ENCODE peak calls at places on chromosome 4, in nine cellular contexts. E is NCI-H187 treated with DMSO at 0.1 percent for 48 hours, X is coronary artery, O is AG04450, N is NCI-H524, R is COR-L47, S is fibroblast of the conjunctiva, L is AG20443, I is Calu3. U is an unnamed sample.

GRCh38 chr4:75432683-75433082 is 81.5 kb downstream of the RCHY1 start:
- DNase-seq in X (no peak), S (no peak), L (peak), R (no peak), O (no peak), N (no peak), I (peak), E (no peak), U (no peak)

GRCh38 chr4:53702334-53703266 is 111.3 kb upstream of the LNX1 start:
- DNase-seq in X (peak), L (peak), E (peak), I (peak), S (peak), R (peak), N (peak), O (no peak), U (no peak)

GRCh38 chr4:168682898-168683500 is 186.1 kb downstream of the PALLD start:
- DNase-seq in X (no peak), I (no peak), E (no peak), R (no peak), L (no peak), S (no peak), N (no peak), O (no peak), U (no peak)

GRCh38 chr4:108725457-108725856 is 37.4 kb downstream of the ETNPPL start:
- DNase-seq in S (no peak), R (no peak), E (no peak), X (no peak), N (no peak), L (no peak), O (no peak), I (no peak), U (no peak)

GRCh38 chr4:139595989-139596679 is 40.1 kb upstream of the SETD7 start:
- DNase-seq in I (no peak), R (no peak), N (no peak), S (no peak), X (no peak), L (peak), O (no peak), E (no peak), U (no peak)

GRCh38 chr4:20272411-20272872 is 20.7 kb downstream of the SLIT2 start:
- DNase-seq in S (no peak), L (no peak), N (no peak), R (no peak), I (no peak), E (no peak), O (no peak), X (no peak), U (no peak)

GRCh38 chr4:80201326-80202151 is 4.2 kb downstream of the PRDM8 start:
- DNase-seq in O (no peak), I (peak), S (no peak), L (peak), E (no peak), N (no peak), R (no peak), X (no peak), U (no peak)

GRCh38 chr4:134470544-134470943 is 269.0 kb upstream of the PABPC4L start:
- DNase-seq in S (no peak), E (no peak), R (no peak), L (no peak), I (peak), X (no peak), O (no peak), N (peak), U (no peak)

GRCh38 chr4:26065833-26066232 is 151.8 kb downstream of the SMIM20 start:
- DNase-seq in E (no peak), S (no peak), N (no peak), X (no peak), O (no peak), L (no peak), I (no peak), R (no peak), U (no peak)

GRCh38 chr4:178205826-178206225 is 763.6 kb upstream of the AGA start:
- DNase-seq in I (no peak), E (no peak), S (no peak), X (no peak), N (no peak), R (no peak), O (no peak), L (no peak), U (no peak)

GRCh38 chr4:86744570-86744969 is 104.6 kb downstream of the SLC10A6 start:
- DNase-seq in I (no peak), O (no peak), S (no peak), L (no peak), R (no peak), N (no peak), X (no peak), E (no peak), U (no peak)

GRCh38 chr4:15665738-15666365 is 10.7 kb upstream of the FBXL5 start:
- DNase-seq in L (peak), O (no peak), X (no peak), R (no peak), S (no peak), I (peak), E (no peak), N (no peak), U (peak)

GRCh38 chr4:67746797-67747495 is 7.2 kb downstream of the GNRHR start:
- DNase-seq in S (no peak), O (no peak), L (peak), R (peak), N (no peak), X (no peak), E (no peak), I (no peak), U (no peak)

GRCh38 chr4:42768125-42768748 is 111.3 kb upstream of the ATP8A1 start:
- DNase-seq in O (no peak), R (no peak), X (no peak), I (no peak), N (no peak), L (no peak), E (no peak), S (no peak), U (no peak)

GRCh38 chr4:19455196-19455595 is 796.5 kb upstream of the SLIT2 start:
- DNase-seq in S (no peak), I (no peak), E (no peak), R (no peak), N (peak), X (no peak), O (no peak), L (no peak), U (no peak)

GRCh38 chr4:151768835-151769234 is 8.0 kb upstream of the GATB start:
- DNase-seq in E (no peak), O (no peak), S (no peak), R (no peak), X (no peak), L (no peak), N (no peak), I (no peak), U (no peak)

GRCh38 chr4:142845293-142846070 is 619 bp downstream of the INPP4B start:
- DNase-seq in R (no peak), E (no peak), X (peak), L (peak), I (peak), N (no peak), O (no peak), S (no peak), U (no peak)